ENCODE peak calls at places on chromosome 14, in seven cellular contexts. P is HCT116, S is astrocyte of the spinal cord, B is lung, N is NCI-H146, L is A673, O is GM03348. F is an unnamed sample.

GRCh38 chr14:71117839-71118743 is 210.8 kb downstream of the PCNX1 start:
- DNase-seq in P (no peak), S (peak; percentile 66), B (no peak), N (no peak), L (peak; percentile 66), O (peak; percentile 65), F (no peak)

GRCh38 chr14:74521756-74522155 is 28.2 kb downstream of the ISCA2 start:
- DNase-seq in P (no peak), S (no peak), B (no peak), N (no peak), L (no peak), O (no peak), F (no peak)

GRCh38 chr14:72554994-72555608 is 338.8 kb downstream of the DPF3 start:
- DNase-seq in P (no peak), S (no peak), B (no peak), N (no peak), L (no peak), O (no peak), F (no peak)

GRCh38 chr14:83826838-83827237 is 1703.1 kb upstream of the FLRT2 start:
- DNase-seq in P (no peak), S (peak; percentile 33), B (no peak), N (no peak), L (peak; percentile 10), O (peak; percentile 2), F (no peak)

GRCh38 chr14:68401320-68401719 is 391.5 kb downstream of the ZFP36L1 start:
- DNase-seq in P (peak; percentile 16), S (no peak), B (no peak), N (no peak), L (no peak), O (peak; percentile 39), F (no peak)

GRCh38 chr14:100820945-100821344 is 5.0 kb upstream of the MEG3 start:
- DNase-seq in P (no peak), S (no peak), B (no peak), N (no peak), L (no peak), O (no peak), F (no peak)

GRCh38 chr14:43308411-43308810 is 1198.7 kb downstream of the FSCB start:
- DNase-seq in P (no peak), S (no peak), B (no peak), N (no peak), L (no peak), O (no peak), F (no peak)

GRCh38 chr14:52078721-52079120 is 9.9 kb upstream of the NID2 start:
- DNase-seq in P (no peak), S (no peak), B (no peak), N (no peak), L (no peak), O (no peak), F (no peak)

GRCh38 chr14:97456958-97457357 is 659.8 kb downstream of the VRK1 start:
- DNase-seq in P (no peak), S (no peak), B (no peak), N (no peak), L (peak; percentile 26), O (no peak), F (no peak)

GRCh38 chr14:90554341-90554740 is 157.5 kb downstream of the CALM1 start:
- DNase-seq in P (no peak), S (no peak), B (peak; percentile 56), N (no peak), L (no peak), O (no peak), F (peak; percentile 75)

GRCh38 chr14:77087631-77088030 is 10.4 kb upstream of the CIPC start:
- DNase-seq in P (no peak), S (no peak), B (no peak), N (no peak), L (no peak), O (no peak), F (no peak)

GRCh38 chr14:80544366-80544765 is 333.1 kb upstream of the DIO2 start:
- DNase-seq in P (no peak), S (no peak), B (no peak), N (no peak), L (no peak), O (no peak), F (no peak)

GRCh38 chr14:22095845-22096510 is 422.4 kb upstream of the OR4E1 start:
- DNase-seq in P (no peak), S (no peak), B (no peak), N (no peak), L (no peak), O (no peak), F (no peak)

F was measured in NCI-H345.